ENCODE peak calls at places on chromosomes 16 and 17, in seven cellular contexts. One of them, this sample, is unnamed.

GRCh38 chr16:1481906-1482835 is 6.6 kb downstream of the PTX4 start:
- DNase-seq in NCI-H2171: no peak
- DNase-seq in fibroblast of lung: no peak
- DNase-seq in pons: no peak
- DNase-seq in prostate gland: no peak
- DNase-seq in non-pigmented ciliary epithelial cell: no peak
- DNase-seq in NCI-H1694 treated with DMSO at 0.1 percent for 48 hours: no peak
- DNase-seq in this sample: peak; percentile 41

GRCh38 chr17:45883063-45883462 is 11.3 kb upstream of the MAPT start:
- DNase-seq in non-pigmented ciliary epithelial cell: no peak
- DNase-seq in fibroblast of lung: no peak
- DNase-seq in pons: no peak
- DNase-seq in NCI-H2171: no peak
- DNase-seq in NCI-H1694 treated with DMSO at 0.1 percent for 48 hours: peak; percentile 50
- DNase-seq in prostate gland: no peak
- DNase-seq in this sample: no peak

GRCh38 chr17:1058423-1059130 is 61.6 kb downstream of the TIMM22 start:
- DNase-seq in non-pigmented ciliary epithelial cell: no peak
- DNase-seq in NCI-H2171: no peak
- DNase-seq in pons: no peak
- DNase-seq in prostate gland: no peak
- DNase-seq in NCI-H1694 treated with DMSO at 0.1 percent for 48 hours: peak; percentile 50
- DNase-seq in fibroblast of lung: peak; percentile 32
- DNase-seq in this sample: no peak

GRCh38 chr16:75238132-75238852 is 13.1 kb downstream of the BCAR1 start:
- DNase-seq in NCI-H1694 treated with DMSO at 0.1 percent for 48 hours: peak; percentile 33
- DNase-seq in NCI-H2171: peak; percentile 74
- DNase-seq in fibroblast of lung: peak; percentile 90
- DNase-seq in prostate gland: peak; percentile 74
- DNase-seq in non-pigmented ciliary epithelial cell: peak; percentile 48
- DNase-seq in pons: peak; percentile 90
- DNase-seq in this sample: no peak

GRCh38 chr17:79809530-79810137 is 12.8 kb upstream of the CBX8 start:
- DNase-seq in NCI-H1694 treated with DMSO at 0.1 percent for 48 hours: no peak
- DNase-seq in non-pigmented ciliary epithelial cell: no peak
- DNase-seq in NCI-H2171: no peak
- DNase-seq in pons: no peak
- DNase-seq in fibroblast of lung: no peak
- DNase-seq in prostate gland: no peak
- DNase-seq in this sample: no peak

GRCh38 chr17:40248507-40248906 is 29.4 kb downstream of the WIPF2 start:
- DNase-seq in fibroblast of lung: no peak
- DNase-seq in pons: no peak
- DNase-seq in NCI-H2171: no peak
- DNase-seq in prostate gland: no peak
- DNase-seq in non-pigmented ciliary epithelial cell: no peak
- DNase-seq in NCI-H1694 treated with DMSO at 0.1 percent for 48 hours: no peak
- DNase-seq in this sample: no peak

GRCh38 chr17:65556910-65557348 is 4.5 kb downstream of the AXIN2 start:
- DNase-seq in fibroblast of lung: no peak
- DNase-seq in NCI-H1694 treated with DMSO at 0.1 percent for 48 hours: no peak
- DNase-seq in non-pigmented ciliary epithelial cell: no peak
- DNase-seq in prostate gland: no peak
- DNase-seq in NCI-H2171: no peak
- DNase-seq in pons: no peak
- DNase-seq in this sample: no peak

GRCh38 chr17:64183815-64184397 is 54.0 kb upstream of the ERN1 start:
- DNase-seq in prostate gland: no peak
- DNase-seq in pons: no peak
- DNase-seq in NCI-H1694 treated with DMSO at 0.1 percent for 48 hours: peak; percentile 49
- DNase-seq in non-pigmented ciliary epithelial cell: no peak
- DNase-seq in fibroblast of lung: peak; percentile 22
- DNase-seq in NCI-H2171: no peak
- DNase-seq in this sample: no peak

GRCh38 chr16:3625331-3625730 is 13.9 kb upstream of the SLX4 start:
- DNase-seq in pons: no peak
- DNase-seq in NCI-H1694 treated with DMSO at 0.1 percent for 48 hours: no peak
- DNase-seq in NCI-H2171: no peak
- DNase-seq in non-pigmented ciliary epithelial cell: no peak
- DNase-seq in fibroblast of lung: no peak
- DNase-seq in prostate gland: no peak
- DNase-seq in this sample: no peak

GRCh38 chr17:17841620-17842025 is 4.8 kb upstream of the SREBF1 start:
- DNase-seq in NCI-H1694 treated with DMSO at 0.1 percent for 48 hours: no peak
- DNase-seq in non-pigmented ciliary epithelial cell: no peak
- DNase-seq in fibroblast of lung: no peak
- DNase-seq in NCI-H2171: no peak
- DNase-seq in prostate gland: peak; percentile 55
- DNase-seq in pons: no peak
- DNase-seq in this sample: no peak

GRCh38 chr17:78412403-78412802 is 34.0 kb downstream of the PGS1 start:
- DNase-seq in pons: no peak
- DNase-seq in NCI-H1694 treated with DMSO at 0.1 percent for 48 hours: no peak
- DNase-seq in NCI-H2171: no peak
- DNase-seq in non-pigmented ciliary epithelial cell: no peak
- DNase-seq in fibroblast of lung: no peak
- DNase-seq in prostate gland: no peak
- DNase-seq in this sample: no peak

GRCh38 chr16:65202461-65202860 is 80.6 kb upstream of the CDH11 start:
- DNase-seq in prostate gland: no peak
- DNase-seq in NCI-H1694 treated with DMSO at 0.1 percent for 48 hours: no peak
- DNase-seq in fibroblast of lung: peak; percentile 45
- DNase-seq in non-pigmented ciliary epithelial cell: peak; percentile 28
- DNase-seq in NCI-H2171: no peak
- DNase-seq in pons: no peak
- DNase-seq in this sample: no peak

GRCh38 chr17:38572665-38573365 is 32.9 kb downstream of the SRCIN1 start:
- DNase-seq in pons: peak; percentile 71
- DNase-seq in NCI-H1694 treated with DMSO at 0.1 percent for 48 hours: peak; percentile 14
- DNase-seq in prostate gland: no peak
- DNase-seq in fibroblast of lung: no peak
- DNase-seq in NCI-H2171: peak; percentile 62
- DNase-seq in non-pigmented ciliary epithelial cell: no peak
- DNase-seq in this sample: no peak

GRCh38 chr17:38898812-38899348 is 26.5 kb upstream of the LASP1NB start:
- DNase-seq in prostate gland: no peak
- DNase-seq in non-pigmented ciliary epithelial cell: no peak
- DNase-seq in NCI-H1694 treated with DMSO at 0.1 percent for 48 hours: no peak
- DNase-seq in pons: no peak
- DNase-seq in fibroblast of lung: no peak
- DNase-seq in NCI-H2171: no peak
- DNase-seq in this sample: no peak

GRCh38 chr16:65624696-65625095 is 502.8 kb upstream of the CDH11 start:
- DNase-seq in pons: no peak
- DNase-seq in fibroblast of lung: peak; percentile 20
- DNase-seq in NCI-H1694 treated with DMSO at 0.1 percent for 48 hours: no peak
- DNase-seq in non-pigmented ciliary epithelial cell: no peak
- DNase-seq in NCI-H2171: no peak
- DNase-seq in prostate gland: no peak
- DNase-seq in this sample: no peak

GRCh38 chr17:19361326-19361725 is 1.2 kb downstream of the B9D1 start:
- DNase-seq in non-pigmented ciliary epithelial cell: no peak
- DNase-seq in pons: no peak
- DNase-seq in NCI-H2171: no peak
- DNase-seq in prostate gland: no peak
- DNase-seq in NCI-H1694 treated with DMSO at 0.1 percent for 48 hours: no peak
- DNase-seq in fibroblast of lung: no peak
- DNase-seq in this sample: no peak

GRCh38 chr16:53041196-53041977 is 11.3 kb downstream of the CHD9NB start:
- DNase-seq in NCI-H2171: peak; percentile 87
- DNase-seq in pons: no peak
- DNase-seq in non-pigmented ciliary epithelial cell: no peak
- DNase-seq in fibroblast of lung: peak; percentile 30
- DNase-seq in prostate gland: peak; percentile 86
- DNase-seq in NCI-H1694 treated with DMSO at 0.1 percent for 48 hours: no peak
- DNase-seq in this sample: no peak

GRCh38 chr16:65945485-65945884 is 421.0 kb upstream of the CDH5 start:
- DNase-seq in NCI-H1694 treated with DMSO at 0.1 percent for 48 hours: no peak
- DNase-seq in fibroblast of lung: no peak
- DNase-seq in NCI-H2171: no peak
- DNase-seq in pons: no peak
- DNase-seq in prostate gland: no peak
- DNase-seq in non-pigmented ciliary epithelial cell: no peak
- DNase-seq in this sample: no peak

GRCh38 chr16:86889974-86890373 is 311.6 kb downstream of the FOXL1 start:
- DNase-seq in pons: no peak
- DNase-seq in non-pigmented ciliary epithelial cell: no peak
- DNase-seq in fibroblast of lung: no peak
- DNase-seq in prostate gland: no peak
- DNase-seq in NCI-H2171: no peak
- DNase-seq in NCI-H1694 treated with DMSO at 0.1 percent for 48 hours: no peak
- DNase-seq in this sample: no peak

GRCh38 chr16:19463468-19464315 is 46.0 kb downstream of the TMC5 start:
- DNase-seq in NCI-H2171: no peak
- DNase-seq in fibroblast of lung: no peak
- DNase-seq in prostate gland: no peak
- DNase-seq in NCI-H1694 treated with DMSO at 0.1 percent for 48 hours: no peak
- DNase-seq in pons: no peak
- DNase-seq in non-pigmented ciliary epithelial cell: no peak
- DNase-seq in this sample: no peak

GRCh38 chr17:52027620-52028019 is 130.9 kb downstream of the CA10 start:
- DNase-seq in non-pigmented ciliary epithelial cell: peak; percentile 28
- DNase-seq in pons: no peak
- DNase-seq in NCI-H2171: no peak
- DNase-seq in fibroblast of lung: no peak
- DNase-seq in NCI-H1694 treated with DMSO at 0.1 percent for 48 hours: no peak
- DNase-seq in prostate gland: no peak
- DNase-seq in this sample: peak; percentile 44

GRCh38 chr16:31375231-31375630 is 17.9 kb upstream of the ITGAD start:
- DNase-seq in pons: no peak
- DNase-seq in fibroblast of lung: no peak
- DNase-seq in prostate gland: no peak
- DNase-seq in NCI-H2171: no peak
- DNase-seq in non-pigmented ciliary epithelial cell: no peak
- DNase-seq in NCI-H1694 treated with DMSO at 0.1 percent for 48 hours: no peak
- DNase-seq in this sample: no peak

GRCh38 chr17:34178047-34178446 is 77.0 kb upstream of the CCL2 start:
- DNase-seq in prostate gland: no peak
- DNase-seq in non-pigmented ciliary epithelial cell: no peak
- DNase-seq in pons: no peak
- DNase-seq in fibroblast of lung: no peak
- DNase-seq in NCI-H2171: no peak
- DNase-seq in NCI-H1694 treated with DMSO at 0.1 percent for 48 hours: no peak
- DNase-seq in this sample: no peak

GRCh38 chr17:80621335-80622169 is 76.9 kb downstream of the RPTOR start:
- DNase-seq in NCI-H1694 treated with DMSO at 0.1 percent for 48 hours: no peak
- DNase-seq in pons: no peak
- DNase-seq in prostate gland: no peak
- DNase-seq in NCI-H2171: no peak
- DNase-seq in non-pigmented ciliary epithelial cell: no peak
- DNase-seq in fibroblast of lung: no peak
- DNase-seq in this sample: no peak

GRCh38 chr16:15649727-15650018 is 372 bp upstream of the NDE1 start:
- DNase-seq in prostate gland: no peak
- DNase-seq in NCI-H1694 treated with DMSO at 0.1 percent for 48 hours: no peak
- DNase-seq in non-pigmented ciliary epithelial cell: no peak
- DNase-seq in NCI-H2171: no peak
- DNase-seq in pons: peak; percentile 29
- DNase-seq in fibroblast of lung: no peak
- DNase-seq in this sample: no peak

This sample was measured in kidney epithelial cell.